ENCODE peak calls at places on chromosomes 1 and 21, in six cellular contexts. C, O, J, Z, X and K are unnamed samples.

GRCh38 chr1:221611930-221612777 is 129.7 kb downstream of the DUSP10 start:
- DNase-seq in C (peak; percentile 21), O (no peak), J (peak; percentile 25), Z (peak; percentile 77), X (peak; percentile 82), K (no peak)

GRCh38 chr1:76289692-76290091 is 215.1 kb downstream of the ST6GALNAC3 start:
- DNase-seq in C (no peak), O (no peak), J (no peak), Z (no peak), X (no peak), K (no peak)

GRCh38 chr1:40030528-40031135 is 9.9 kb upstream of the CAP1 start:
- DNase-seq in C (no peak), O (no peak), J (no peak), Z (no peak), X (no peak), K (no peak)

GRCh38 chr21:41798326-41798725 is 31.5 kb upstream of the RIPK4 start:
- DNase-seq in C (no peak), O (no peak), J (no peak), Z (peak; percentile 57), X (no peak), K (no peak)

GRCh38 chr1:208206092-208206698 is 38.0 kb downstream of the PLXNA2 start:
- DNase-seq in C (no peak), O (no peak), J (no peak), Z (no peak), X (no peak), K (no peak)

GRCh38 chr1:47859092-47859743 is 138.0 kb downstream of the TRABD2B start:
- DNase-seq in C (no peak), O (no peak), J (no peak), Z (no peak), X (no peak), K (no peak)

GRCh38 chr1:19606817-19607706 is 37.0 kb upstream of the NBL1 start:
- DNase-seq in C (no peak), O (no peak), J (no peak), Z (no peak), X (no peak), K (no peak)

GRCh38 chr1:231814536-231814935 is 187.9 kb downstream of the DISC1 start:
- DNase-seq in C (no peak), O (no peak), J (no peak), Z (no peak), X (no peak), K (no peak)

GRCh38 chr21:46128106-46128982 is 27.0 kb downstream of the FTCD start:
- DNase-seq in C (no peak), O (no peak), J (peak; percentile 4), Z (peak; percentile 63), X (peak; percentile 28), K (no peak)

GRCh38 chr1:239922778-239923522 is 168.7 kb upstream of the FMN2 start:
- DNase-seq in C (no peak), O (peak; percentile 12), J (no peak), Z (no peak), X (no peak), K (no peak)

GRCh38 chr1:20211511-20211931 is 25.2 kb upstream of the PLA2G2C start:
- DNase-seq in C (no peak), O (no peak), J (peak; percentile 62), Z (no peak), X (peak; percentile 54), K (no peak)

GRCh38 chr1:30801826-30802198 is 44.2 kb upstream of the LAPTM5 start:
- DNase-seq in C (peak; percentile 91), O (peak; percentile 95), J (peak; percentile 82), Z (peak; percentile 88), X (peak; percentile 84), K (peak; percentile 89)

GRCh38 chr1:231039161-231040018 is 664 bp downstream of the FAM89A start:
- DNase-seq in C (no peak), O (no peak), J (peak; percentile 35), Z (no peak), X (peak; percentile 41), K (no peak)

GRCh38 chr1:189992856-189993255 is 484.8 kb downstream of the BRINP3 start:
- DNase-seq in C (no peak), O (no peak), J (no peak), Z (no peak), X (no peak), K (no peak)

GRCh38 chr1:241518447-241519307 is 878 bp downstream of the FH start:
- DNase-seq in C (no peak), O (no peak), J (peak; percentile 22), Z (no peak), X (peak; percentile 16), K (no peak)

GRCh38 chr1:234001817-234002216 is 97.3 kb downstream of the SLC35F3 start:
- DNase-seq in C (no peak), O (no peak), J (no peak), Z (no peak), X (no peak), K (no peak)

GRCh38 chr1:234009668-234010067 is 105.2 kb downstream of the SLC35F3 start:
- DNase-seq in C (no peak), O (no peak), J (no peak), Z (no peak), X (no peak), K (no peak)

GRCh38 chr1:234000557-234001081 is 96.1 kb downstream of the SLC35F3 start:
- DNase-seq in C (no peak), O (no peak), J (no peak), Z (no peak), X (no peak), K (no peak)

GRCh38 chr1:234007684-234008083 is 103.2 kb downstream of the SLC35F3 start:
- DNase-seq in C (no peak), O (no peak), J (no peak), Z (no peak), X (no peak), K (no peak)

GRCh38 chr1:234004575-234004974 is 100.1 kb downstream of the SLC35F3 start:
- DNase-seq in C (no peak), O (no peak), J (no peak), Z (no peak), X (no peak), K (no peak)
- TF ChIP-seq EP300 in C (no peak), O (no peak), J (no peak), Z (no peak), X (no peak), K (no peak)

GRCh38 chr1:95407864-95408291 is 173.9 kb downstream of the RWDD3 start:
- DNase-seq in C (peak; percentile 4), O (no peak), J (no peak), Z (no peak), X (no peak), K (no peak)
- H3K4me3 ChIP-seq in C (no peak overlapping the region), O (no peak overlapping the region), J (no peak overlapping the region), Z (no peak overlapping the region), X (no peak overlapping the region), K (no peak overlapping the region)

GRCh38 chr21:37546949-37547614 is 180.5 kb downstream of the DYRK1A start:
- DNase-seq in C (no peak), O (no peak), J (no peak), Z (peak; percentile 25), X (no peak), K (no peak)
- TF ChIP-seq EP300 in C (no peak), O (no peak), J (no peak), Z (no peak), X (no peak), K (no peak)

GRCh38 chr1:235682216-235682615 is 32.6 kb upstream of the GNG4 start:
- DNase-seq in C (no peak), O (no peak), J (no peak), Z (no peak), X (no peak), K (no peak)
- H3K4me3 ChIP-seq in C (no peak overlapping the region), O (no peak overlapping the region), J (no peak overlapping the region), Z (no peak overlapping the region), X (no peak overlapping the region), K (no peak overlapping the region)

DNA sequence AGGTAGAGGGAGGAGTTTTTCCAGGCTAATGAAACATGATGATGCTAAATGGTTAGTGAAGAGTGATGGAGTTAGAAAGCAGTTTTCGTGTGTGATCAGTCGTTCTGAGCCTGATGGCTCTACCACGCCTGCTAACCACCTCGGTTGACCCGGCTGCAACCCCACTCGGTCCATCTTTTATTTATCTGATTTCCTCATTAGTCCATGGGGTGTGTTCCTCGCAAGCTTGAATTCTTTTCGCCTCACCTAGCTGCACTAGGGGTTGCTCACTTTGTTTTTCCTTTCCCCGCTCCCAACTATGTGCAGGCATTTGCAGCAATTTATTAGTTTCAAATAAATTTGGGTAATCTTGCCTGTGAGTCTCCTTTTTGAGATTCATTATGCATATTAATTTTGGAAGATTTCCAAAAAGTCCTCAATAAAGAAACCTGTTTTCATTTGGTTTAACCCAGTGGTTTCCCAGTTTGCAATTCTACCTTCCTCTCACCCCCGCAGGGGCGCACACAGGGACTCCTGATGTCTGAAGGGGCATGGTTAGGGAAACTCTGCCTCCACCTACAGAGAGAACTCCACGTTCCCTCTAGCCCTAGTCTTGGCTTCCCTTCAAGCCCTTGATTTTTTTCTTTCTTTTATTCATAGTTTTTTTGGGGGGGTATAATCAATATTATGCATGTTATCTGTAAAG is 12.6 kb downstream of the B3GALT5 start:
- DNase-seq in C (no peak), O (peak; percentile 68), J (no peak), Z (no peak), X (no peak), K (no peak)
- TF ChIP-seq EP300 in C (no peak), O (no peak), J (no peak), Z (no peak), X (no peak), K (no peak)

GRCh38 chr1:171311771-171312558 is 2.0 kb upstream of the FMO4 start:
- DNase-seq in C (no peak), O (peak; percentile 53), J (no peak), Z (no peak), X (no peak), K (no peak)

GRCh38 chr1:171313319-171313834 is 606 bp upstream of the FMO4 start:
- DNase-seq in C (no peak), O (peak; percentile 34), J (no peak), Z (no peak), X (no peak), K (no peak)

GRCh38 chr1:171310661-171311087 is 3.3 kb upstream of the FMO4 start:
- DNase-seq in C (no peak), O (peak; percentile 66), J (no peak), Z (no peak), X (no peak), K (no peak)

DNA sequence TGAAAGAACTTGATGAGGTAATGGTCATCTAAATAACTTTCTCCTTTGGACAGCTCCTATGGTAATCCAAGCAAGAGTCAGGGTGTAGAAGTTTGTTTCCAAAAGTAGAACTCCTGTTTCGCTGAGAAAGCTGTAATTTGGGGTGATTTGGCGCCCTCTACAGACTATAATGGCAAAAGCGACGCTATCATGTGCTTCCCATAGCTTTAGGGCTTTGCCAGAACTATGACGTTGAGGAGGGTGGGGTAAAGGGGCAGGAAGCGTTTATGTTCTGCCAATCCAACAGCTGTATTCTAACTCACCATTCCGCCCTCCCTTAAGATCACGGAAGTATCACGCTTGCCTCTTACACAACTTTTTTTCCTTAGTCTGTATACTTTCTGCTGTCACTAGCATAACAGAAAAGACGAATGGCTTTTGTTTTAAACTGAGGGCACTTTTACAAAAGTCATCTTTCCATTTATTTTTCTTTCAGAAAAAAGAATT is at the start of gene FMO4:
- DNase-seq in C (peak; percentile 95), O (peak; percentile 97), J (peak; percentile 92), Z (peak; percentile 91), X (peak; percentile 94), K (peak; percentile 88)
- H3K4me3 ChIP-seq in C (peak within 1 kb of the TSS; percentile 44), O (peak within 1 kb of the TSS; percentile 24), J (no peak within 1 kb of the TSS), Z (peak within 1 kb of the TSS; percentile 38), X (peak within 1 kb of the TSS; percentile 27), K (peak within 1 kb of the TSS; percentile 20)